ENCODE peak calls at places on chromosomes 6 and 20, in seven cellular contexts. One of them, this sample, is unnamed.

GRCh38 chr6:109284675-109285074 is 97.6 kb downstream of the CD164 start:
- DNase-seq in head of caudate nucleus: no peak
- DNase-seq in EH: no peak
- DNase-seq in naive thymus-derived CD8-positive, alpha-beta T cell: no peak
- DNase-seq in GM12878: no peak
- DNase-seq in uterus: no peak
- DNase-seq in heart left ventricle: no peak
- DNase-seq in this sample: no peak

GRCh38 chr6:5302995-5303622 is 41.8 kb downstream of the FARS2 start:
- DNase-seq in head of caudate nucleus: peak
- DNase-seq in EH: peak
- DNase-seq in naive thymus-derived CD8-positive, alpha-beta T cell: peak
- DNase-seq in GM12878: peak
- DNase-seq in uterus: no peak
- DNase-seq in heart left ventricle: peak
- DNase-seq in this sample: peak

GRCh38 chr6:3382399-3383279 is 74.2 kb downstream of the SLC22A23 start:
- DNase-seq in head of caudate nucleus: no peak
- DNase-seq in EH: peak
- DNase-seq in naive thymus-derived CD8-positive, alpha-beta T cell: no peak
- DNase-seq in GM12878: no peak
- DNase-seq in uterus: no peak
- DNase-seq in heart left ventricle: no peak
- DNase-seq in this sample: no peak

GRCh38 chr6:52726741-52727535 is 36.3 kb downstream of the GSTA2 start:
- DNase-seq in head of caudate nucleus: no peak
- DNase-seq in EH: no peak
- DNase-seq in naive thymus-derived CD8-positive, alpha-beta T cell: no peak
- DNase-seq in GM12878: no peak
- DNase-seq in uterus: no peak
- DNase-seq in heart left ventricle: no peak
- DNase-seq in this sample: no peak

GRCh38 chr6:130118236-130118635 is 99.9 kb downstream of the L3MBTL3 start:
- DNase-seq in head of caudate nucleus: no peak
- DNase-seq in EH: no peak
- DNase-seq in naive thymus-derived CD8-positive, alpha-beta T cell: no peak
- DNase-seq in GM12878: no peak
- DNase-seq in uterus: no peak
- DNase-seq in heart left ventricle: no peak
- DNase-seq in this sample: no peak

GRCh38 chr6:125259354-125259736 is 42.4 kb downstream of the HDDC2 start:
- DNase-seq in head of caudate nucleus: no peak
- DNase-seq in EH: peak
- DNase-seq in naive thymus-derived CD8-positive, alpha-beta T cell: no peak
- DNase-seq in GM12878: no peak
- DNase-seq in uterus: no peak
- DNase-seq in heart left ventricle: no peak
- DNase-seq in this sample: no peak

GRCh38 chr6:76885861-76886301 is 577.4 kb downstream of the HTR1B start:
- DNase-seq in head of caudate nucleus: no peak
- DNase-seq in EH: peak
- DNase-seq in naive thymus-derived CD8-positive, alpha-beta T cell: no peak
- DNase-seq in GM12878: no peak
- DNase-seq in uterus: no peak
- DNase-seq in heart left ventricle: no peak
- DNase-seq in this sample: no peak

GRCh38 chr20:57672164-57672563 is 37.7 kb downstream of the PMEPA1 start:
- DNase-seq in head of caudate nucleus: peak
- DNase-seq in EH: no peak
- DNase-seq in naive thymus-derived CD8-positive, alpha-beta T cell: no peak
- DNase-seq in GM12878: no peak
- DNase-seq in uterus: peak
- DNase-seq in heart left ventricle: peak
- DNase-seq in this sample: no peak

GRCh38 chr6:154276810-154277577 is 79.6 kb downstream of the IPCEF1 start:
- DNase-seq in head of caudate nucleus: no peak
- DNase-seq in EH: peak
- DNase-seq in naive thymus-derived CD8-positive, alpha-beta T cell: no peak
- DNase-seq in GM12878: no peak
- DNase-seq in uterus: no peak
- DNase-seq in heart left ventricle: no peak
- DNase-seq in this sample: no peak

GRCh38 chr6:18360188-18360587 is 27.0 kb upstream of the RNF144B start:
- DNase-seq in head of caudate nucleus: no peak
- DNase-seq in EH: no peak
- DNase-seq in naive thymus-derived CD8-positive, alpha-beta T cell: no peak
- DNase-seq in GM12878: no peak
- DNase-seq in uterus: no peak
- DNase-seq in heart left ventricle: no peak
- DNase-seq in this sample: no peak

GRCh38 chr6:21455071-21455470 is 138.5 kb upstream of the SOX4 start:
- DNase-seq in head of caudate nucleus: no peak
- DNase-seq in EH: no peak
- DNase-seq in naive thymus-derived CD8-positive, alpha-beta T cell: no peak
- DNase-seq in GM12878: no peak
- DNase-seq in uterus: no peak
- DNase-seq in heart left ventricle: no peak
- DNase-seq in this sample: no peak

GRCh38 chr6:139474145-139475108 is 100.0 kb upstream of the CITED2 start:
- DNase-seq in head of caudate nucleus: no peak
- DNase-seq in EH: peak
- DNase-seq in naive thymus-derived CD8-positive, alpha-beta T cell: no peak
- DNase-seq in GM12878: no peak
- DNase-seq in uterus: no peak
- DNase-seq in heart left ventricle: no peak
- DNase-seq in this sample: no peak

This sample was measured in GM06990.